ENCODE peak calls at places on chromosomes 4 and X, in ten cellular contexts. One of them, this sample, is unnamed.
A peak's percentile ranks its signal among the peaks of the same experiment; 100 is the strongest.

GRCh38 chrX:6550999-6551398 is 16.1 kb upstream of the VCX3A start:
- DNase-seq in gastrocnemius medialis: no peak
- DNase-seq in A673: no peak
- DNase-seq in colonic mucosa: no peak
- DNase-seq in ovary: no peak
- DNase-seq in thyroid gland: no peak
- DNase-seq in uterus: no peak
- DNase-seq in IMR-90: no peak
- DNase-seq in naive thymus-derived CD4-positive, alpha-beta T cell: no peak
- DNase-seq in tibial nerve: no peak
- DNase-seq in this sample: no peak

GRCh38 chr4:2427383-2428334 is 8.9 kb downstream of the CFAP99 start:
- DNase-seq in gastrocnemius medialis: no peak
- DNase-seq in A673: no peak
- DNase-seq in colonic mucosa: no peak
- DNase-seq in ovary: no peak
- DNase-seq in thyroid gland: no peak
- DNase-seq in uterus: no peak
- DNase-seq in IMR-90: no peak
- DNase-seq in naive thymus-derived CD4-positive, alpha-beta T cell: no peak
- DNase-seq in tibial nerve: no peak
- DNase-seq in this sample: no peak

GRCh38 chr4:15649914-15650545 is 5.1 kb downstream of the FBXL5 start:
- DNase-seq in gastrocnemius medialis: peak; percentile 55
- DNase-seq in A673: peak; percentile 87
- DNase-seq in colonic mucosa: peak; percentile 52
- DNase-seq in ovary: peak; percentile 30
- DNase-seq in thyroid gland: peak; percentile 50
- DNase-seq in uterus: peak; percentile 27
- DNase-seq in IMR-90: peak; percentile 63
- DNase-seq in naive thymus-derived CD4-positive, alpha-beta T cell: peak; percentile 69
- DNase-seq in tibial nerve: peak; percentile 52
- DNase-seq in this sample: peak; percentile 68

GRCh38 chr4:100317032-100317864 is 127.0 kb upstream of the DDIT4L start:
- DNase-seq in gastrocnemius medialis: no peak
- DNase-seq in A673: no peak
- DNase-seq in colonic mucosa: no peak
- DNase-seq in ovary: no peak
- DNase-seq in thyroid gland: no peak
- DNase-seq in uterus: no peak
- DNase-seq in IMR-90: peak; percentile 27
- DNase-seq in naive thymus-derived CD4-positive, alpha-beta T cell: no peak
- DNase-seq in tibial nerve: no peak
- DNase-seq in this sample: no peak

GRCh38 chrX:25013593-25014365 is 2.0 kb downstream of the ARX start:
- DNase-seq in gastrocnemius medialis: no peak
- DNase-seq in A673: no peak
- DNase-seq in colonic mucosa: no peak
- DNase-seq in ovary: no peak
- DNase-seq in thyroid gland: no peak
- DNase-seq in uterus: no peak
- DNase-seq in IMR-90: no peak
- DNase-seq in naive thymus-derived CD4-positive, alpha-beta T cell: no peak
- DNase-seq in tibial nerve: no peak
- DNase-seq in this sample: peak; percentile 9

GRCh38 chr4:51843309-51844156 is 580 bp downstream of the DCUN1D4 start:
- DNase-seq in gastrocnemius medialis: peak; percentile 70
- DNase-seq in A673: peak; percentile 29
- DNase-seq in colonic mucosa: peak; percentile 71
- DNase-seq in ovary: peak; percentile 87
- DNase-seq in thyroid gland: peak; percentile 80
- DNase-seq in uterus: peak; percentile 80
- DNase-seq in IMR-90: peak; percentile 56
- DNase-seq in naive thymus-derived CD4-positive, alpha-beta T cell: peak; percentile 27
- DNase-seq in tibial nerve: peak; percentile 71
- DNase-seq in this sample: peak; percentile 62

GRCh38 chr4:184553891-184554290 is 79.5 kb upstream of the IRF2 start:
- DNase-seq in gastrocnemius medialis: no peak
- DNase-seq in A673: no peak
- DNase-seq in colonic mucosa: no peak
- DNase-seq in ovary: no peak
- DNase-seq in thyroid gland: no peak
- DNase-seq in uterus: no peak
- DNase-seq in IMR-90: no peak
- DNase-seq in naive thymus-derived CD4-positive, alpha-beta T cell: no peak
- DNase-seq in tibial nerve: no peak
- DNase-seq in this sample: no peak

GRCh38 chrX:143648705-143649104 is 12.8 kb upstream of the SLITRK4 start:
- DNase-seq in gastrocnemius medialis: peak; percentile 14
- DNase-seq in A673: peak; percentile 29
- DNase-seq in colonic mucosa: no peak
- DNase-seq in ovary: no peak
- DNase-seq in thyroid gland: peak; percentile 2
- DNase-seq in uterus: no peak
- DNase-seq in IMR-90: no peak
- DNase-seq in naive thymus-derived CD4-positive, alpha-beta T cell: no peak
- DNase-seq in tibial nerve: peak; percentile 17
- DNase-seq in this sample: peak; percentile 69

GRCh38 chrX:18377802-18378201 is 23.3 kb upstream of the SCML2 start:
- DNase-seq in gastrocnemius medialis: no peak
- DNase-seq in A673: peak; percentile 65
- DNase-seq in colonic mucosa: no peak
- DNase-seq in ovary: no peak
- DNase-seq in thyroid gland: peak; percentile 21
- DNase-seq in uterus: no peak
- DNase-seq in IMR-90: peak; percentile 8
- DNase-seq in naive thymus-derived CD4-positive, alpha-beta T cell: no peak
- DNase-seq in tibial nerve: peak; percentile 4
- DNase-seq in this sample: peak; percentile 74

GRCh38 chr4:36523182-36523581 is 241.8 kb downstream of the DTHD1 start:
- DNase-seq in gastrocnemius medialis: no peak
- DNase-seq in A673: no peak
- DNase-seq in colonic mucosa: no peak
- DNase-seq in ovary: no peak
- DNase-seq in thyroid gland: no peak
- DNase-seq in uterus: no peak
- DNase-seq in IMR-90: no peak
- DNase-seq in naive thymus-derived CD4-positive, alpha-beta T cell: no peak
- DNase-seq in tibial nerve: no peak
- DNase-seq in this sample: no peak

GRCh38 chrX:99857455-99857854 is 552.6 kb downstream of the PCDH19 start:
- DNase-seq in gastrocnemius medialis: no peak
- DNase-seq in A673: no peak
- DNase-seq in colonic mucosa: no peak
- DNase-seq in ovary: no peak
- DNase-seq in thyroid gland: no peak
- DNase-seq in uterus: no peak
- DNase-seq in IMR-90: no peak
- DNase-seq in naive thymus-derived CD4-positive, alpha-beta T cell: no peak
- DNase-seq in tibial nerve: no peak
- DNase-seq in this sample: peak; percentile 5

GRCh38 chr4:65508169-65508568 is 162.1 kb downstream of the EPHA5 start:
- DNase-seq in gastrocnemius medialis: no peak
- DNase-seq in A673: peak; percentile 45
- DNase-seq in colonic mucosa: no peak
- DNase-seq in ovary: no peak
- DNase-seq in thyroid gland: no peak
- DNase-seq in uterus: no peak
- DNase-seq in IMR-90: peak; percentile 16
- DNase-seq in naive thymus-derived CD4-positive, alpha-beta T cell: no peak
- DNase-seq in tibial nerve: no peak
- DNase-seq in this sample: no peak

DNA sequence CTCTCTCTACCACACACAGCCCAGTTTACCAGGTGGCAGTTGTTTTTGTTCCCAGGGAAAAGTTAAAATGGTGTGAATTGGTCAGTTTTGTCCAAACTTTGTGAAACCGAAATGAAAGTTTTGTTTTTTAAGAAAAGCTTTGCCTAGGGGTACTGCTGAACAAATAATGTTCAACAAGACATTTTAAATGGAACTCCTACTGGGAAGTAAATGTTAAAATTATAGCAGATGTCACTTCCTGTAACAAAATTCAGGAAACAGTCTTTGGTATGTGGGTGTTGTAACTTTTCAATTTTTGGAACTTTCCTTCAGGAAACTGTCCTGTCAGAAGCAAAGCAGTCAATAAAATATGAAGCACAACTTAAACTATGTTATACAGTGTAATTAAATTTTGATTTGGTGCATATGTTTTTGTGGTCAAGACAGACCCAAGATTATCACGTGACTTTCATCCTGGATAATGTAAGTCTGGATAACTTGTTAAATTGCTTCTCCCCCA is 79.5 kb downstream of the AFF1 start:
- DNase-seq in gastrocnemius medialis: no peak
- DNase-seq in A673: peak; percentile 62
- DNase-seq in colonic mucosa: no peak
- DNase-seq in ovary: no peak
- DNase-seq in thyroid gland: no peak
- DNase-seq in uterus: no peak
- DNase-seq in IMR-90: peak; percentile 39
- DNase-seq in naive thymus-derived CD4-positive, alpha-beta T cell: no peak
- DNase-seq in tibial nerve: no peak
- DNase-seq in this sample: no peak
- H3K4me1 ChIP-seq in gastrocnemius medialis: peaks cover 99% of the 10 kb centered on the region
- H3K4me1 ChIP-seq in A673: peaks cover 75% of the 10 kb centered on the region
- H3K4me1 ChIP-seq in colonic mucosa: no peaks in the 10 kb centered on the region
- H3K4me1 ChIP-seq in ovary: peaks cover 11% of the 10 kb centered on the region
- H3K4me1 ChIP-seq in thyroid gland: peaks cover 73% of the 10 kb centered on the region
- H3K4me1 ChIP-seq in uterus: peaks cover 4% of the 10 kb centered on the region
- H3K4me1 ChIP-seq in IMR-90: peaks cover 10% of the 10 kb centered on the region
- H3K4me1 ChIP-seq in naive thymus-derived CD4-positive, alpha-beta T cell: peaks cover 16% of the 10 kb centered on the region
- H3K4me1 ChIP-seq in tibial nerve: no peaks in the 10 kb centered on the region
- H3K4me1 ChIP-seq in this sample: peaks cover 5% of the 10 kb centered on the region

DNA sequence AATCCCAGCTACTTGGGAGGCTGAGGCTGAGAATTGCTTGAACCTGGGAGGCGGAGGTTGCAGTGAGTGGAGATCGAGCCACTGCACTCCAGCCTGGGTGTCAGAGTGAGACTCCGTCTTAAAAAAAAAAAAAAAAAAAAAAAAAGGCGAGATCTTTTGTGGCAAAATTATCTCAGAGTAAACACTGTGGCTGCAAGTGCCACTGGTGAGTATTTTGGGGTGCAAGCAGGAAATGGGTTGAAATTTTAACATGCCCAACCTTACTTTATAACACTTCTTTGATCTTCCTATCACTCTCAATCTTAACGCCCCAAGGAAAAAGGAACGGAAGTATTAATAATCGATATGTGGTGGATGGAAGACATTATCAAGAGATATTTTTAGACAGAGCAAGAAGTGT is 32.1 kb downstream of the SLC34A2 start:
- DNase-seq in gastrocnemius medialis: no peak
- DNase-seq in A673: no peak
- DNase-seq in colonic mucosa: no peak
- DNase-seq in ovary: no peak
- DNase-seq in thyroid gland: no peak
- DNase-seq in uterus: no peak
- DNase-seq in IMR-90: no peak
- DNase-seq in naive thymus-derived CD4-positive, alpha-beta T cell: no peak
- DNase-seq in tibial nerve: no peak
- DNase-seq in this sample: no peak
- H3K36me3 ChIP-seq in gastrocnemius medialis: no peaks in the 10 kb centered on the region
- H3K36me3 ChIP-seq in A673: no peaks in the 10 kb centered on the region
- H3K36me3 ChIP-seq in colonic mucosa: no peaks in the 10 kb centered on the region
- H3K36me3 ChIP-seq in ovary: no peaks in the 10 kb centered on the region
- H3K36me3 ChIP-seq in thyroid gland: no peaks in the 10 kb centered on the region
- H3K36me3 ChIP-seq in uterus: no peaks in the 10 kb centered on the region
- H3K36me3 ChIP-seq in IMR-90: no peaks in the 10 kb centered on the region
- H3K36me3 ChIP-seq in naive thymus-derived CD4-positive, alpha-beta T cell: no peaks in the 10 kb centered on the region
- H3K36me3 ChIP-seq in tibial nerve: no peaks in the 10 kb centered on the region
- H3K36me3 ChIP-seq in this sample: no peaks in the 10 kb centered on the region

GRCh38 chr4:6924361-6924779 is 14.7 kb downstream of the TBC1D14 start:
- DNase-seq in gastrocnemius medialis: peak; percentile 91
- DNase-seq in A673: no peak
- DNase-seq in colonic mucosa: no peak
- DNase-seq in ovary: no peak
- DNase-seq in thyroid gland: no peak
- DNase-seq in uterus: no peak
- DNase-seq in IMR-90: no peak
- DNase-seq in naive thymus-derived CD4-positive, alpha-beta T cell: no peak
- DNase-seq in tibial nerve: no peak
- DNase-seq in this sample: no peak
- H3K4me1 ChIP-seq in gastrocnemius medialis: peaks cover 26% of the 10 kb centered on the region
- H3K4me1 ChIP-seq in A673: peaks cover 7% of the 10 kb centered on the region
- H3K4me1 ChIP-seq in colonic mucosa: peaks cover 25% of the 10 kb centered on the region
- H3K4me1 ChIP-seq in ovary: peaks cover 3% of the 10 kb centered on the region
- H3K4me1 ChIP-seq in thyroid gland: peaks cover 8% of the 10 kb centered on the region
- H3K4me1 ChIP-seq in uterus: peaks cover 7% of the 10 kb centered on the region
- H3K4me1 ChIP-seq in IMR-90: peaks cover 8% of the 10 kb centered on the region
- H3K4me1 ChIP-seq in naive thymus-derived CD4-positive, alpha-beta T cell: peaks cover 26% of the 10 kb centered on the region
- H3K4me1 ChIP-seq in tibial nerve: no peaks in the 10 kb centered on the region
- H3K4me1 ChIP-seq in this sample: peaks cover 12% of the 10 kb centered on the region

GRCh38 chr4:113335771-113336170 is 286.3 kb downstream of the ANK2 start:
- DNase-seq in gastrocnemius medialis: no peak
- DNase-seq in A673: no peak
- DNase-seq in colonic mucosa: no peak
- DNase-seq in ovary: no peak
- DNase-seq in thyroid gland: no peak
- DNase-seq in uterus: no peak
- DNase-seq in IMR-90: no peak
- DNase-seq in naive thymus-derived CD4-positive, alpha-beta T cell: no peak
- DNase-seq in tibial nerve: no peak
- DNase-seq in this sample: no peak

GRCh38 chr4:113330200-113330599 is 280.7 kb downstream of the ANK2 start:
- DNase-seq in gastrocnemius medialis: no peak
- DNase-seq in A673: no peak
- DNase-seq in colonic mucosa: no peak
- DNase-seq in ovary: no peak
- DNase-seq in thyroid gland: no peak
- DNase-seq in uterus: no peak
- DNase-seq in IMR-90: no peak
- DNase-seq in naive thymus-derived CD4-positive, alpha-beta T cell: no peak
- DNase-seq in tibial nerve: no peak
- DNase-seq in this sample: no peak

GRCh38 chr4:113336556-113336955 is 287.1 kb downstream of the ANK2 start:
- DNase-seq in gastrocnemius medialis: no peak
- DNase-seq in A673: no peak
- DNase-seq in colonic mucosa: no peak
- DNase-seq in ovary: no peak
- DNase-seq in thyroid gland: no peak
- DNase-seq in uterus: no peak
- DNase-seq in IMR-90: no peak
- DNase-seq in naive thymus-derived CD4-positive, alpha-beta T cell: no peak
- DNase-seq in tibial nerve: no peak
- DNase-seq in this sample: no peak

GRCh38 chr4:113331811-113332210 is 282.4 kb downstream of the ANK2 start:
- DNase-seq in gastrocnemius medialis: no peak
- DNase-seq in A673: no peak
- DNase-seq in colonic mucosa: no peak
- DNase-seq in ovary: no peak
- DNase-seq in thyroid gland: peak; percentile 53
- DNase-seq in uterus: no peak
- DNase-seq in IMR-90: no peak
- DNase-seq in naive thymus-derived CD4-positive, alpha-beta T cell: no peak
- DNase-seq in tibial nerve: no peak
- DNase-seq in this sample: no peak

DNA sequence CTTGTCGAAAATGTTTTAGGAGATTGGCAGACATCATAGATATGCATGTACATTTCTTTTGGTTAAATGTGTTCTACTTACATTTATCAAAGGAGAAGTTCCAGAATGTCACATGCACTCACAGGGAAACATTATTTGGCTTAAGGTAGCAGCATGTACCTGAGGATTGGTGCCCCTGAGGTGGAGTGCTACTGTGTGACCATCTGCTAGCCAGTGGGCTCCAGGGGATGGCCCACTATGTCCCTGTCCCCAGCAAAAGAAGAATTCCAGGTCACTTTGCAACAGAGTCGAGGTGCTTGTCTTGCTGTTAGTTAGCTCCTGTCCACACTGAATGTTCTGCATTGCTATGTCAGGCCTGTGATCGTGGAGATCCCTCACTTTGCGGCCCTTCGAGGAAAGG is 283.2 kb downstream of the ANK2 start:
- DNase-seq in gastrocnemius medialis: no peak
- DNase-seq in A673: no peak
- DNase-seq in colonic mucosa: no peak
- DNase-seq in ovary: no peak
- DNase-seq in thyroid gland: no peak
- DNase-seq in uterus: no peak
- DNase-seq in IMR-90: no peak
- DNase-seq in naive thymus-derived CD4-positive, alpha-beta T cell: no peak
- DNase-seq in tibial nerve: no peak
- DNase-seq in this sample: no peak
- H3K36me3 ChIP-seq in gastrocnemius medialis: peaks cover 17% of the 10 kb centered on the region
- H3K36me3 ChIP-seq in A673: no peaks in the 10 kb centered on the region
- H3K36me3 ChIP-seq in colonic mucosa: no peaks in the 10 kb centered on the region
- H3K36me3 ChIP-seq in ovary: no peaks in the 10 kb centered on the region
- H3K36me3 ChIP-seq in thyroid gland: no peaks in the 10 kb centered on the region
- H3K36me3 ChIP-seq in uterus: no peaks in the 10 kb centered on the region
- H3K36me3 ChIP-seq in IMR-90: no peaks in the 10 kb centered on the region
- H3K36me3 ChIP-seq in naive thymus-derived CD4-positive, alpha-beta T cell: no peaks in the 10 kb centered on the region
- H3K36me3 ChIP-seq in tibial nerve: no peaks in the 10 kb centered on the region
- H3K36me3 ChIP-seq in this sample: peaks cover 28% of the 10 kb centered on the region